ENCODE peak calls at places on chromosomes 3 and 15, in five cellular contexts. Y, V, T, J and A are unnamed samples.

GRCh38 chr3:29906906-29907305 is 626.0 kb downstream of the RBMS3 start:
- DNase-seq in Y (no peak), V (no peak), T (no peak), J (no peak), A (no peak)

GRCh38 chr3:169811606-169812123 is 1.0 kb upstream of the LRRIQ4 start:
- DNase-seq in Y (peak), V (peak), T (no peak), J (no peak), A (no peak)

GRCh38 chr3:44576661-44577060 is 8.1 kb upstream of the ZNF660 start:
- DNase-seq in Y (no peak), V (no peak), T (no peak), J (no peak), A (no peak)

GRCh38 chr3:108127301-108127988 is 36.6 kb upstream of the CD47 start:
- DNase-seq in Y (no peak), V (no peak), T (peak), J (no peak), A (peak)

GRCh38 chr3:33582234-33582633 is 135.8 kb downstream of the CLASP2 start:
- DNase-seq in Y (no peak), V (no peak), T (no peak), J (no peak), A (no peak)

GRCh38 chr15:78977091-78977571 is 32.3 kb upstream of the CTSH start:
- DNase-seq in Y (no peak), V (no peak), T (no peak), J (no peak), A (no peak)

GRCh38 chr3:186367631-186368030 is 5.6 kb upstream of the DGKG start:
- DNase-seq in Y (no peak), V (no peak), T (no peak), J (no peak), A (no peak)

GRCh38 chr3:12224181-12225147 is 64.4 kb upstream of the PPARG start:
- DNase-seq in Y (peak), V (peak), T (no peak), J (no peak), A (no peak)

GRCh38 chr3:40528426-40528825 is 3.7 kb downstream of the ZNF621 start:
- DNase-seq in Y (no peak), V (no peak), T (no peak), J (no peak), A (no peak)

GRCh38 chr3:24521306-24522154 is 26.9 kb upstream of the THRB start:
- DNase-seq in Y (peak), V (no peak), T (no peak), J (peak), A (no peak)

GRCh38 chr3:149471991-149472390 is 2.5 kb upstream of the TM4SF4 start:
- DNase-seq in Y (no peak), V (no peak), T (no peak), J (no peak), A (no peak)

GRCh38 chr3:125644036-125645025 is 49.0 kb upstream of the OSBPL11 start:
- DNase-seq in Y (peak), V (no peak), T (no peak), J (no peak), A (no peak)

GRCh38 chr3:69385723-69386483 is at the start of gene FRMD4B:
- DNase-seq in Y (peak), V (no peak), T (no peak), J (peak), A (no peak)

GRCh38 chr3:81823882-81824395 is 62.5 kb upstream of the GBE1 start:
- DNase-seq in Y (no peak), V (no peak), T (no peak), J (no peak), A (no peak)

GRCh38 chr15:41790756-41791546 is 16.7 kb downstream of the MAPKBP1 start:
- DNase-seq in Y (peak), V (peak), T (no peak), J (no peak), A (no peak)

GRCh38 chr3:136473716-136474326 is 223.7 kb downstream of the PCCB start:
- DNase-seq in Y (peak), V (peak), T (no peak), J (no peak), A (no peak)

GRCh38 chr15:92074646-92075045 is 221.1 kb downstream of the SLCO3A1 start:
- DNase-seq in Y (peak), V (no peak), T (no peak), J (no peak), A (no peak)

GRCh38 chr3:35383719-35384555 is 255.4 kb upstream of the ARPP21 start:
- DNase-seq in Y (peak), V (peak), T (no peak), J (no peak), A (no peak)

DNA sequence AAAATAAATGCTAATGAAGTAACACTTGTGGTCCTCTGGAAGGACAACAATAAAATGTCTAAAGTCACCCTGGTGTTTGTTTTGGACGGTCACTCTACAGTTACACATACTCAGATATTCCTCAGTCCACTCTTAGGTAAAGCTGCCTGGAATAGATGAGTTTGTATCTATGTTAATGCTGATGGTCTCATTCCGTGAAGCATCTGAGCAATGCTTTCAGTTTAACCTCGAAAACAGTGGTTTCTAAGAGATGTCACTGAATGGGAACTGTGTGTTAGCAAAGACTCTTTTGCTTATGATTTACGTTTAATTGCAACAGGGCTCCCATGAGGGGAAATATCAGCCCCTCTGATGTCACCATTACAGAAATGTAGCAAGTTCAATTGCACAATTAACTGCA is 49.1 kb downstream of the FBN1 start:
- DNase-seq in Y (no peak), V (no peak), T (no peak), J (no peak), A (no peak)
- H3K4me3 ChIP-seq in Y (no peak), V (no peak), T (no peak), J (no peak), A (no peak)

GRCh38 chr3:64560802-64561502 is 126.8 kb downstream of the ADAMTS9 start:
- DNase-seq in Y (no peak), V (no peak), T (no peak), J (no peak), A (no peak)
- H3K4me3 ChIP-seq in Y (no peak), V (no peak), T (no peak), J (no peak), A (no peak)

DNA sequence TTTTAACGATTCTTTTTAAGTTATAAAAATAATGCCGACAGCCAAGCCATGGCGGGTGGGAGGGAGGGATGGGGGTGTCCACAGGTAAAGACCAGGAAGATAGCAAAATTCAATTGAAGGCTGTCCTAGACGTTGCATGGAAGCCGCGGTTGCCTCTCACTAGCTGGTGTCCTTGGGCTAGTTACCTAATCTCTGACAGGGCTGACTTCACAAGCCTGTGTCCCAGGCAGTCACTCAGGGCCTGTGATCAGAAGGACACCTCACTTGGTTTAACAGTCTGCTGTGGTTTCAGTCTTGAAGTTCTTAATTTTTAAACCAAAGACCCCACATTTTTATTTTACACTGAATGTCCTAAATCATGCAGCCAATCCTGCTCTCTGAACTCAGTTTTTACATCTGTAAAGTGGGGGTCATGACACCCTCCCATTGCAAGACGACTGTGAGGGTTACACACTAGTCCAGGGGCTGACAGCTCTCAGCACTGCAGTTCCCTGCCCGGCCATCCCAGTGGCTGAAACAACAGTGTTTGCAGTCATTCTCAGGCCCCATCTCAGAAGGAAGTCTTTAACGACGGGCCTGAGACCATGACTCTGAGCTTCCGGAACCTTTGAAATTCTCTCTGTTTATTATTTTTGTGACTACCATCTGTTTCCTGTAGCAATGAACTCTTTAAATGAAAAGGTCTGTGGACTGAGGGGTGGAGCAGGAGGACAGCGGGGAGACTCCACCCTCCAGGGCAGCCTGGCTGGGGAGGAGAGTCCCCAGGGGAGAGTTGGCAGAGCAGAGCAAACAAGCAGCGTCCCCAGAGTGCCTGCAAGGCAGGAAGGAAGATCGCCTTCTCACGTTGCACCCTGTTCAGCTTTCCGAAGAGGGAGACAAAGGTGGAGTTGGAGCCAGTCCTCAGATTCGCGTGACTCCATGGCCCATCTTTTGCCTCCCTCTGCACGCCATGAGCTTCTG is 525.4 kb upstream of the PROK2 start:
- DNase-seq in Y (peak), V (peak), T (peak), J (no peak), A (no peak)
- H3K4me3 ChIP-seq in Y (no peak), V (no peak), T (no peak), J (no peak), A (no peak)

GRCh38 chr15:80844011-80844732 is 65.0 kb downstream of the CEMIP start:
- DNase-seq in Y (peak), V (peak), T (no peak), J (peak), A (no peak)
- H3K4me3 ChIP-seq in Y (no peak), V (no peak), T (no peak), J (no peak), A (no peak)

DNA sequence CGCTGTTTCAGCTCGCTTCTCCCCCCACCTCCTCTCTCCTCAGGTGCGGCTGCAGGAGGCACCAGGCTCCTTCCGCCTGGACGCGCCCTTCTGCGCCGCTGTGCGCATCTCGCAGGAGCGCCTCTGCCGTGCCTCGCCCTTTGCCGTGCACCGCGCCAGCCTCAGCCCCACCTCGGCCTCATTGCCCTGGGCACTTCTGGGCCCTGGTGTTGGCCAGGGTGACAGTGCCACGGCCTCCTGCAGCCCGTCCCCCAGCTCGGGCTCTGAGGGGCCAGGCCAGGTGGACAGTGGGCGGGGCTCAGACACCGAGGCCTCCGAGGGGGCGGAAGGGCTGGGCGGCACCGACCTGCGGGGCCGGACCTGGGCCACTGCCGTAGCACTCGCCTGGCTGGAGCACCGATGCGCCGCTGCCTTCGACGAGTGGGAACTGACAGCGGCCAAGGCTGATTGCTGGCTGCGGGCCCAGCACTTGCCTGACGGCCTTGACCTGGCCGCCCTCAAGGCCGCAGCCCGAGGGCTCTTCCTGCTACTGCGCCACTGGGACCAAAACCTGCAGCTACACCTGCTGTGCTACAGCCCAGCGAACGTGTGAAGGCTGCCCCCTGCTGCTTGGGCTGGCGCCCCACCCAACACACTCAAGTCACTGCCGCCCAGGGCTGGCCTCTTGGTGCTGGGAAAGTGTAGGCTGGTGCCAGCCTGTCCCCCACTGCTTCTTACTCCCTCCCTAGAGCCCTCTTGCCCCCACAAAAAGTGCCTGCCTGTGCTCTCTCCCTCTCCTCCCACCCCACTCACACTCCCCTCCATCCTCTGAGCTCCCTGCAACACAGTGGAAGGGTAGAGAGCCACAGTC is 7.1 kb downstream of the ALG3 start:
- DNase-seq in Y (peak), V (no peak), T (no peak), J (no peak), A (no peak)
- H3K4me3 ChIP-seq in Y (no peak), V (no peak), T (no peak), J (no peak), A (no peak)

GRCh38 chr3:66498718-66499611 is 1.9 kb downstream of the LRIG1 start:
- DNase-seq in Y (no peak), V (no peak), T (no peak), J (no peak), A (no peak)

GRCh38 chr3:66499881-66500574 is 794 bp downstream of the LRIG1 start:
- DNase-seq in Y (no peak), V (no peak), T (peak), J (no peak), A (no peak)

GRCh38 chr3:66501483-66502266 is 853 bp upstream of the LRIG1 start:
- DNase-seq in Y (no peak), V (no peak), T (no peak), J (no peak), A (no peak)

GRCh38 chr3:66502267-66502874 is 1.5 kb upstream of the LRIG1 start:
- DNase-seq in Y (no peak), V (no peak), T (no peak), J (no peak), A (no peak)

GRCh38 chr3:66500575-66501482 is at the start of gene LRIG1:
- DNase-seq in Y (peak), V (peak), T (peak), J (peak), A (peak)
- H3K4me3 ChIP-seq in Y (peak), V (peak), T (peak), J (peak), A (peak)